ENCODE peak calls at places on chromosome 14, in seven cellular contexts. One of them, this sample, is unnamed.

GRCh38 chr14:91858536-91859275 is 8.6 kb downstream of the TC2N start:
- DNase-seq in KG1: no peak
- DNase-seq in aorta: no peak
- DNase-seq in NCI-H446 treated with DMSO at 0.1 percent for 48 hours: no peak
- DNase-seq in activated naive CD8-positive, alpha-beta T cell treated with anti-CD3 and anti-CD28 coated beads for 36 hours: no peak
- DNase-seq in Right ventricle myocardium superior: no peak
- DNase-seq in thyroid gland: no peak
- DNase-seq in this sample: peak; percentile 46

GRCh38 chr14:53055003-53055402 is 98.1 kb downstream of the DDHD1 start:
- DNase-seq in KG1: peak; percentile 39
- DNase-seq in aorta: no peak
- DNase-seq in NCI-H446 treated with DMSO at 0.1 percent for 48 hours: peak; percentile 8
- DNase-seq in activated naive CD8-positive, alpha-beta T cell treated with anti-CD3 and anti-CD28 coated beads for 36 hours: no peak
- DNase-seq in Right ventricle myocardium superior: no peak
- DNase-seq in thyroid gland: no peak
- DNase-seq in this sample: no peak

GRCh38 chr14:101035466-101036225 is 132.1 kb upstream of the RTL1 start:
- DNase-seq in KG1: no peak
- DNase-seq in aorta: no peak
- DNase-seq in NCI-H446 treated with DMSO at 0.1 percent for 48 hours: no peak
- DNase-seq in activated naive CD8-positive, alpha-beta T cell treated with anti-CD3 and anti-CD28 coated beads for 36 hours: no peak
- DNase-seq in Right ventricle myocardium superior: no peak
- DNase-seq in thyroid gland: no peak
- DNase-seq in this sample: no peak

GRCh38 chr14:39368261-39368959 is 63.8 kb downstream of the FBXO33 start:
- DNase-seq in KG1: no peak
- DNase-seq in aorta: peak; percentile 54
- DNase-seq in NCI-H446 treated with DMSO at 0.1 percent for 48 hours: peak; percentile 59
- DNase-seq in activated naive CD8-positive, alpha-beta T cell treated with anti-CD3 and anti-CD28 coated beads for 36 hours: peak; percentile 18
- DNase-seq in Right ventricle myocardium superior: no peak
- DNase-seq in thyroid gland: peak; percentile 68
- DNase-seq in this sample: no peak

GRCh38 chr14:50260072-50260471 is 28.7 kb upstream of the SOS2 start:
- DNase-seq in KG1: no peak
- DNase-seq in aorta: no peak
- DNase-seq in NCI-H446 treated with DMSO at 0.1 percent for 48 hours: no peak
- DNase-seq in activated naive CD8-positive, alpha-beta T cell treated with anti-CD3 and anti-CD28 coated beads for 36 hours: no peak
- DNase-seq in Right ventricle myocardium superior: no peak
- DNase-seq in thyroid gland: no peak
- DNase-seq in this sample: no peak

GRCh38 chr14:85535916-85536834 is 6.2 kb downstream of the FLRT2 start:
- DNase-seq in KG1: no peak
- DNase-seq in aorta: no peak
- DNase-seq in NCI-H446 treated with DMSO at 0.1 percent for 48 hours: no peak
- DNase-seq in activated naive CD8-positive, alpha-beta T cell treated with anti-CD3 and anti-CD28 coated beads for 36 hours: no peak
- DNase-seq in Right ventricle myocardium superior: no peak
- DNase-seq in thyroid gland: peak; percentile 32
- DNase-seq in this sample: no peak

GRCh38 chr14:91801358-91801757 is 66.0 kb downstream of the TC2N start:
- DNase-seq in KG1: no peak
- DNase-seq in aorta: no peak
- DNase-seq in NCI-H446 treated with DMSO at 0.1 percent for 48 hours: no peak
- DNase-seq in activated naive CD8-positive, alpha-beta T cell treated with anti-CD3 and anti-CD28 coated beads for 36 hours: no peak
- DNase-seq in Right ventricle myocardium superior: no peak
- DNase-seq in thyroid gland: no peak
- DNase-seq in this sample: no peak

GRCh38 chr14:53979747-53980642 is 23.4 kb upstream of the BMP4 start:
- DNase-seq in KG1: no peak
- DNase-seq in aorta: no peak
- DNase-seq in NCI-H446 treated with DMSO at 0.1 percent for 48 hours: no peak
- DNase-seq in activated naive CD8-positive, alpha-beta T cell treated with anti-CD3 and anti-CD28 coated beads for 36 hours: no peak
- DNase-seq in Right ventricle myocardium superior: peak; percentile 59
- DNase-seq in thyroid gland: peak; percentile 5
- DNase-seq in this sample: peak; percentile 48

GRCh38 chr14:104293231-104293841 is 154.9 kb downstream of the KIF26A start:
- DNase-seq in KG1: no peak
- DNase-seq in aorta: peak; percentile 24
- DNase-seq in NCI-H446 treated with DMSO at 0.1 percent for 48 hours: no peak
- DNase-seq in activated naive CD8-positive, alpha-beta T cell treated with anti-CD3 and anti-CD28 coated beads for 36 hours: no peak
- DNase-seq in Right ventricle myocardium superior: peak; percentile 27
- DNase-seq in thyroid gland: no peak
- DNase-seq in this sample: no peak

GRCh38 chr14:72603639-72604038 is 290.3 kb downstream of the DPF3 start:
- DNase-seq in KG1: no peak
- DNase-seq in aorta: no peak
- DNase-seq in NCI-H446 treated with DMSO at 0.1 percent for 48 hours: no peak
- DNase-seq in activated naive CD8-positive, alpha-beta T cell treated with anti-CD3 and anti-CD28 coated beads for 36 hours: no peak
- DNase-seq in Right ventricle myocardium superior: no peak
- DNase-seq in thyroid gland: no peak
- DNase-seq in this sample: no peak

GRCh38 chr14:101518611-101519048 is 42.7 kb upstream of the DIO3 start:
- DNase-seq in KG1: no peak
- DNase-seq in aorta: no peak
- DNase-seq in NCI-H446 treated with DMSO at 0.1 percent for 48 hours: no peak
- DNase-seq in activated naive CD8-positive, alpha-beta T cell treated with anti-CD3 and anti-CD28 coated beads for 36 hours: no peak
- DNase-seq in Right ventricle myocardium superior: peak; percentile 62
- DNase-seq in thyroid gland: peak; percentile 31
- DNase-seq in this sample: no peak

GRCh38 chr14:100761481-100761880 is 34.8 kb downstream of the DLK1 start:
- DNase-seq in KG1: no peak
- DNase-seq in aorta: no peak
- DNase-seq in NCI-H446 treated with DMSO at 0.1 percent for 48 hours: no peak
- DNase-seq in activated naive CD8-positive, alpha-beta T cell treated with anti-CD3 and anti-CD28 coated beads for 36 hours: no peak
- DNase-seq in Right ventricle myocardium superior: no peak
- DNase-seq in thyroid gland: no peak
- DNase-seq in this sample: no peak

GRCh38 chr14:96051231-96051630 is 12.1 kb downstream of the C14orf132 start:
- DNase-seq in KG1: no peak
- DNase-seq in aorta: no peak
- DNase-seq in NCI-H446 treated with DMSO at 0.1 percent for 48 hours: no peak
- DNase-seq in activated naive CD8-positive, alpha-beta T cell treated with anti-CD3 and anti-CD28 coated beads for 36 hours: no peak
- DNase-seq in Right ventricle myocardium superior: no peak
- DNase-seq in thyroid gland: no peak
- DNase-seq in this sample: no peak

GRCh38 chr14:85233756-85234545 is 296.0 kb upstream of the FLRT2 start:
- DNase-seq in KG1: no peak
- DNase-seq in aorta: no peak
- DNase-seq in NCI-H446 treated with DMSO at 0.1 percent for 48 hours: no peak
- DNase-seq in activated naive CD8-positive, alpha-beta T cell treated with anti-CD3 and anti-CD28 coated beads for 36 hours: no peak
- DNase-seq in Right ventricle myocardium superior: no peak
- DNase-seq in thyroid gland: no peak
- DNase-seq in this sample: peak; percentile 23

GRCh38 chr14:55689971-55690871 is 110.2 kb downstream of the KTN1 start:
- DNase-seq in KG1: no peak
- DNase-seq in aorta: no peak
- DNase-seq in NCI-H446 treated with DMSO at 0.1 percent for 48 hours: no peak
- DNase-seq in activated naive CD8-positive, alpha-beta T cell treated with anti-CD3 and anti-CD28 coated beads for 36 hours: no peak
- DNase-seq in Right ventricle myocardium superior: no peak
- DNase-seq in thyroid gland: no peak
- DNase-seq in this sample: no peak

GRCh38 chr14:68977741-68978549 is 1.2 kb downstream of the ACTN1 start:
- DNase-seq in KG1: peak; percentile 35
- DNase-seq in aorta: peak; percentile 90
- DNase-seq in NCI-H446 treated with DMSO at 0.1 percent for 48 hours: no peak
- DNase-seq in activated naive CD8-positive, alpha-beta T cell treated with anti-CD3 and anti-CD28 coated beads for 36 hours: peak; percentile 81
- DNase-seq in Right ventricle myocardium superior: peak; percentile 73
- DNase-seq in thyroid gland: peak; percentile 65
- DNase-seq in this sample: peak; percentile 87

GRCh38 chr14:29419736-29420135 is 507.9 kb downstream of the PRKD1 start:
- DNase-seq in KG1: no peak
- DNase-seq in aorta: no peak
- DNase-seq in NCI-H446 treated with DMSO at 0.1 percent for 48 hours: no peak
- DNase-seq in activated naive CD8-positive, alpha-beta T cell treated with anti-CD3 and anti-CD28 coated beads for 36 hours: no peak
- DNase-seq in Right ventricle myocardium superior: no peak
- DNase-seq in thyroid gland: no peak
- DNase-seq in this sample: no peak

GRCh38 chr14:87810711-87811110 is 182.3 kb downstream of the GALC start:
- DNase-seq in KG1: no peak
- DNase-seq in aorta: no peak
- DNase-seq in NCI-H446 treated with DMSO at 0.1 percent for 48 hours: no peak
- DNase-seq in activated naive CD8-positive, alpha-beta T cell treated with anti-CD3 and anti-CD28 coated beads for 36 hours: no peak
- DNase-seq in Right ventricle myocardium superior: no peak
- DNase-seq in thyroid gland: no peak
- DNase-seq in this sample: peak; percentile 18

GRCh38 chr14:77864580-77864979 is 64.7 kb downstream of the ADCK1 start:
- DNase-seq in KG1: no peak
- DNase-seq in aorta: no peak
- DNase-seq in NCI-H446 treated with DMSO at 0.1 percent for 48 hours: no peak
- DNase-seq in activated naive CD8-positive, alpha-beta T cell treated with anti-CD3 and anti-CD28 coated beads for 36 hours: no peak
- DNase-seq in Right ventricle myocardium superior: no peak
- DNase-seq in thyroid gland: no peak
- DNase-seq in this sample: no peak

GRCh38 chr14:85061256-85061655 is 468.7 kb upstream of the FLRT2 start:
- DNase-seq in KG1: no peak
- DNase-seq in aorta: no peak
- DNase-seq in NCI-H446 treated with DMSO at 0.1 percent for 48 hours: no peak
- DNase-seq in activated naive CD8-positive, alpha-beta T cell treated with anti-CD3 and anti-CD28 coated beads for 36 hours: no peak
- DNase-seq in Right ventricle myocardium superior: no peak
- DNase-seq in thyroid gland: no peak
- DNase-seq in this sample: no peak

GRCh38 chr14:93045965-93046695 is 69.6 kb downstream of the ITPK1 start:
- DNase-seq in KG1: no peak
- DNase-seq in aorta: no peak
- DNase-seq in NCI-H446 treated with DMSO at 0.1 percent for 48 hours: no peak
- DNase-seq in activated naive CD8-positive, alpha-beta T cell treated with anti-CD3 and anti-CD28 coated beads for 36 hours: no peak
- DNase-seq in Right ventricle myocardium superior: no peak
- DNase-seq in thyroid gland: peak; percentile 83
- DNase-seq in this sample: no peak

GRCh38 chr14:24734917-24735500 is 101.0 kb upstream of the GZMB start:
- DNase-seq in KG1: peak; percentile 26
- DNase-seq in aorta: no peak
- DNase-seq in NCI-H446 treated with DMSO at 0.1 percent for 48 hours: peak; percentile 46
- DNase-seq in activated naive CD8-positive, alpha-beta T cell treated with anti-CD3 and anti-CD28 coated beads for 36 hours: no peak
- DNase-seq in Right ventricle myocardium superior: no peak
- DNase-seq in thyroid gland: peak; percentile 38
- DNase-seq in this sample: no peak

GRCh38 chr14:24409956-24410355 is 11.2 kb downstream of the NYNRIN start:
- DNase-seq in KG1: no peak
- DNase-seq in aorta: no peak
- DNase-seq in NCI-H446 treated with DMSO at 0.1 percent for 48 hours: no peak
- DNase-seq in activated naive CD8-positive, alpha-beta T cell treated with anti-CD3 and anti-CD28 coated beads for 36 hours: no peak
- DNase-seq in Right ventricle myocardium superior: no peak
- DNase-seq in thyroid gland: no peak
- DNase-seq in this sample: no peak

GRCh38 chr14:87955501-87955900 is 37.5 kb downstream of the GALC start:
- DNase-seq in KG1: no peak
- DNase-seq in aorta: no peak
- DNase-seq in NCI-H446 treated with DMSO at 0.1 percent for 48 hours: no peak
- DNase-seq in activated naive CD8-positive, alpha-beta T cell treated with anti-CD3 and anti-CD28 coated beads for 36 hours: no peak
- DNase-seq in Right ventricle myocardium superior: no peak
- DNase-seq in thyroid gland: no peak
- DNase-seq in this sample: no peak

GRCh38 chr14:29645117-29645516 is 282.5 kb downstream of the PRKD1 start:
- DNase-seq in KG1: no peak
- DNase-seq in aorta: no peak
- DNase-seq in NCI-H446 treated with DMSO at 0.1 percent for 48 hours: no peak
- DNase-seq in activated naive CD8-positive, alpha-beta T cell treated with anti-CD3 and anti-CD28 coated beads for 36 hours: no peak
- DNase-seq in Right ventricle myocardium superior: no peak
- DNase-seq in thyroid gland: no peak
- DNase-seq in this sample: no peak

GRCh38 chr14:31895206-31895605 is 181.9 kb upstream of the ARHGAP5 start:
- DNase-seq in KG1: no peak
- DNase-seq in aorta: no peak
- DNase-seq in NCI-H446 treated with DMSO at 0.1 percent for 48 hours: no peak
- DNase-seq in activated naive CD8-positive, alpha-beta T cell treated with anti-CD3 and anti-CD28 coated beads for 36 hours: no peak
- DNase-seq in Right ventricle myocardium superior: no peak
- DNase-seq in thyroid gland: no peak
- DNase-seq in this sample: no peak

GRCh38 chr14:54329082-54329695 is 67.6 kb upstream of the CDKN3 start:
- DNase-seq in KG1: no peak
- DNase-seq in aorta: no peak
- DNase-seq in NCI-H446 treated with DMSO at 0.1 percent for 48 hours: peak; percentile 7
- DNase-seq in activated naive CD8-positive, alpha-beta T cell treated with anti-CD3 and anti-CD28 coated beads for 36 hours: peak; percentile 8
- DNase-seq in Right ventricle myocardium superior: no peak
- DNase-seq in thyroid gland: peak; percentile 79
- DNase-seq in this sample: no peak

GRCh38 chr14:52352546-52352945 is 38.4 kb downstream of the PTGER2 start:
- DNase-seq in KG1: no peak
- DNase-seq in aorta: no peak
- DNase-seq in NCI-H446 treated with DMSO at 0.1 percent for 48 hours: no peak
- DNase-seq in activated naive CD8-positive, alpha-beta T cell treated with anti-CD3 and anti-CD28 coated beads for 36 hours: no peak
- DNase-seq in Right ventricle myocardium superior: no peak
- DNase-seq in thyroid gland: no peak
- DNase-seq in this sample: no peak

GRCh38 chr14:59150990-59151389 is 37.5 kb upstream of the DAAM1 start:
- DNase-seq in KG1: no peak
- DNase-seq in aorta: no peak
- DNase-seq in NCI-H446 treated with DMSO at 0.1 percent for 48 hours: no peak
- DNase-seq in activated naive CD8-positive, alpha-beta T cell treated with anti-CD3 and anti-CD28 coated beads for 36 hours: no peak
- DNase-seq in Right ventricle myocardium superior: no peak
- DNase-seq in thyroid gland: no peak
- DNase-seq in this sample: no peak

GRCh38 chr14:86798330-86798729 is 1194.7 kb downstream of the GALC start:
- DNase-seq in KG1: no peak
- DNase-seq in aorta: no peak
- DNase-seq in NCI-H446 treated with DMSO at 0.1 percent for 48 hours: no peak
- DNase-seq in activated naive CD8-positive, alpha-beta T cell treated with anti-CD3 and anti-CD28 coated beads for 36 hours: no peak
- DNase-seq in Right ventricle myocardium superior: no peak
- DNase-seq in thyroid gland: no peak
- DNase-seq in this sample: no peak

GRCh38 chr14:32087173-32087861 is 10.2 kb downstream of the ARHGAP5 start:
- DNase-seq in KG1: no peak
- DNase-seq in aorta: no peak
- DNase-seq in NCI-H446 treated with DMSO at 0.1 percent for 48 hours: peak; percentile 26
- DNase-seq in activated naive CD8-positive, alpha-beta T cell treated with anti-CD3 and anti-CD28 coated beads for 36 hours: no peak
- DNase-seq in Right ventricle myocardium superior: no peak
- DNase-seq in thyroid gland: no peak
- DNase-seq in this sample: no peak

GRCh38 chr14:55201219-55202096 is 10.1 kb upstream of the DLGAP5 start:
- DNase-seq in KG1: no peak
- DNase-seq in aorta: no peak
- DNase-seq in NCI-H446 treated with DMSO at 0.1 percent for 48 hours: no peak
- DNase-seq in activated naive CD8-positive, alpha-beta T cell treated with anti-CD3 and anti-CD28 coated beads for 36 hours: no peak
- DNase-seq in Right ventricle myocardium superior: no peak
- DNase-seq in thyroid gland: no peak
- DNase-seq in this sample: no peak

GRCh38 chr14:60106341-60106740 is 14.6 kb downstream of the PCNX4 start:
- DNase-seq in KG1: no peak
- DNase-seq in aorta: peak; percentile 46
- DNase-seq in NCI-H446 treated with DMSO at 0.1 percent for 48 hours: no peak
- DNase-seq in activated naive CD8-positive, alpha-beta T cell treated with anti-CD3 and anti-CD28 coated beads for 36 hours: no peak
- DNase-seq in Right ventricle myocardium superior: no peak
- DNase-seq in thyroid gland: no peak
- DNase-seq in this sample: no peak